ENCODE peak calls at places on chromosome 16, in eight cellular contexts. F is astrocyte, C is Calu3, B is cardiac muscle cell, Y is mucosa of descending colon, X is D341Med, E is fibroblast of gingiva, V is C1 segment of cervical spinal cord. U is an unnamed sample.

GRCh38 chr16:84044108-84044488 is 1.5 kb upstream of the SLC38A8 start:
- DNase-seq in C (peak), V (no peak), Y (peak), B (peak), E (peak), X (no peak), F (no peak), U (no peak)

GRCh38 chr16:55671206-55671973 is 15.6 kb downstream of the SLC6A2 start:
- DNase-seq in Y (no peak), V (no peak), C (no peak), F (no peak), B (no peak), E (no peak), X (no peak), U (no peak)

GRCh38 chr16:26606381-26607150 is 460.2 kb upstream of the C16orf82 start:
- DNase-seq in F (no peak), Y (no peak), V (no peak), C (no peak), B (no peak), E (no peak), X (no peak), U (no peak)

GRCh38 chr16:49987381-49987780 is 37.6 kb upstream of the CNEP1R1 start:
- DNase-seq in E (no peak), C (no peak), B (no peak), X (no peak), V (no peak), F (no peak), Y (no peak), U (no peak)

GRCh38 chr16:84426804-84427203 is 58.5 kb downstream of the ATP2C2 start:
- DNase-seq in F (no peak), B (no peak), X (no peak), E (no peak), V (no peak), Y (no peak), C (no peak), U (no peak)

GRCh38 chr16:10624527-10624926 is 44.1 kb upstream of the EMP2 start:
- DNase-seq in Y (no peak), B (no peak), C (peak), E (no peak), X (no peak), F (no peak), V (no peak), U (no peak)

GRCh38 chr16:84950906-84951305 is 60.4 kb downstream of the ZDHHC7 start:
- DNase-seq in X (peak), B (no peak), C (peak), V (no peak), Y (no peak), F (no peak), E (no peak), U (no peak)

GRCh38 chr16:85316321-85316919 is 204.1 kb upstream of the CIBAR2 start:
- DNase-seq in E (peak), X (peak), C (peak), Y (peak), F (no peak), V (peak), B (peak), U (no peak)

GRCh38 chr16:8781797-8782196 is 15.6 kb downstream of the TMEM186 start:
- DNase-seq in B (no peak), F (no peak), E (no peak), Y (no peak), V (no peak), X (no peak), C (no peak), U (no peak)

GRCh38 chr16:89261691-89262563 is 44.4 kb downstream of the ZNF778 start:
- DNase-seq in V (no peak), C (no peak), E (no peak), Y (no peak), B (no peak), X (no peak), F (no peak), U (no peak)

GRCh38 chr16:4263504-4264436 is 9.1 kb downstream of the TFAP4 start:
- DNase-seq in E (peak), X (peak), C (no peak), F (no peak), V (no peak), Y (peak), B (peak), U (no peak)

GRCh38 chr16:22684282-22685161 is 129.4 kb upstream of the HS3ST2 start:
- DNase-seq in V (no peak), C (no peak), F (no peak), E (no peak), X (no peak), B (no peak), Y (no peak), U (no peak)

GRCh38 chr16:23959069-23959800 is 123.5 kb downstream of the PRKCB start:
- DNase-seq in B (no peak), F (no peak), C (no peak), Y (no peak), X (no peak), V (no peak), E (no peak), U (no peak)

GRCh38 chr16:71383054-71383773 is 24.7 kb downstream of the CALB2 start:
- DNase-seq in Y (no peak), X (no peak), V (no peak), F (peak), B (no peak), E (no peak), C (no peak), U (no peak)

GRCh38 chr16:26214694-26215093 is 522.9 kb downstream of the HS3ST4 start:
- DNase-seq in F (no peak), V (no peak), C (no peak), Y (no peak), X (no peak), E (no peak), B (no peak), U (no peak)

GRCh38 chr16:26905336-26905735 is 161.4 kb upstream of the C16orf82 start:
- DNase-seq in F (peak), B (no peak), V (no peak), E (no peak), Y (no peak), C (no peak), X (no peak), U (no peak)

GRCh38 chr16:16150117-16150877 is 73.0 kb downstream of the ABCC6 start:
- DNase-seq in F (peak), Y (peak), B (no peak), X (no peak), V (peak), C (no peak), E (peak), U (no peak)

GRCh38 chr16:67959520-67959919 is 8.9 kb downstream of the SLC12A4 start:
- DNase-seq in F (peak), Y (peak), X (no peak), C (no peak), B (no peak), E (peak), V (no peak), U (no peak)

GRCh38 chr16:17457513-17457912 is 13.2 kb downstream of the XYLT1 start:
- DNase-seq in F (no peak), E (no peak), C (no peak), Y (no peak), B (no peak), X (no peak), V (no peak), U (no peak)

GRCh38 chr16:53142823-53143568 is 88.2 kb downstream of the CHD9 start:
- DNase-seq in F (no peak), Y (no peak), B (no peak), C (no peak), X (no peak), E (no peak), V (no peak), U (no peak)

GRCh38 chr16:65377131-65377649 is 255.3 kb upstream of the CDH11 start:
- DNase-seq in C (no peak), E (no peak), X (no peak), F (no peak), B (no peak), Y (no peak), V (no peak), U (no peak)

GRCh38 chr16:1159973-1160772 is 7.3 kb downstream of the CACNA1H start:
- DNase-seq in F (no peak), Y (no peak), X (peak), C (peak), V (peak), E (no peak), B (peak), U (no peak)

U was measured in SIG-M5.